ENCODE peak calls at places on chromosomes 7 and 10, in nine cellular contexts. X, Y, I, C, G, W, Z, V and D are unnamed samples.

GRCh38 chr7:47153076-47153475 is 428.8 kb downstream of the TNS3 start:
- DNase-seq in X (no peak), Y (peak; percentile 89), I (no peak), C (no peak), G (peak; percentile 92), W (no peak), Z (no peak), V (no peak), D (no peak)

GRCh38 chr10:45181483-45181882 is 133.9 kb downstream of the OR13A1 start:
- DNase-seq in X (no peak), Y (no peak), I (no peak), C (no peak), G (peak; percentile 7), W (no peak), Z (no peak), V (no peak), D (no peak)

GRCh38 chr10:97651773-97652172 is 11.3 kb downstream of the PI4K2A start:
- DNase-seq in X (no peak), Y (no peak), I (no peak), C (no peak), G (no peak), W (no peak), Z (no peak), V (no peak), D (no peak)

GRCh38 chr10:79390551-79391229 is 43.4 kb downstream of the PPIF start:
- DNase-seq in X (no peak), Y (peak; percentile 5), I (no peak), C (peak; percentile 1), G (no peak), W (no peak), Z (no peak), V (no peak), D (no peak)

GRCh38 chr10:116877391-116877790 is 28.1 kb downstream of the ENO4 start:
- DNase-seq in X (no peak), Y (no peak), I (no peak), C (no peak), G (peak; percentile 19), W (no peak), Z (no peak), V (no peak), D (no peak)

GRCh38 chr10:123142701-123143161 is 5.2 kb upstream of the HMX2 start:
- DNase-seq in X (peak; percentile 39), Y (no peak), I (no peak), C (no peak), G (no peak), W (no peak), Z (no peak), V (no peak), D (no peak)

GRCh38 chr7:99380823-99381663 is 6.5 kb downstream of the ARPC1B start:
- DNase-seq in X (peak; percentile 83), Y (peak; percentile 90), I (peak; percentile 70), C (no peak), G (no peak), W (no peak), Z (peak; percentile 89), V (peak; percentile 83), D (peak; percentile 72)

GRCh38 chr7:83036130-83036529 is 126.6 kb downstream of the PCLO start:
- DNase-seq in X (no peak), Y (no peak), I (no peak), C (no peak), G (no peak), W (no peak), Z (no peak), V (no peak), D (no peak)

GRCh38 chr10:126153686-126154628 is 234.3 kb downstream of the ADAM12 start:
- DNase-seq in X (no peak), Y (no peak), I (no peak), C (no peak), G (peak; percentile 87), W (no peak), Z (no peak), V (no peak), D (no peak)

GRCh38 chr10:133344236-133344635 is 2.9 kb upstream of the PRAP1 start:
- DNase-seq in X (no peak), Y (no peak), I (no peak), C (no peak), G (no peak), W (no peak), Z (no peak), V (no peak), D (no peak)

GRCh38 chr7:41640487-41640886 is 62.4 kb downstream of the INHBA start:
- DNase-seq in X (no peak), Y (no peak), I (no peak), C (no peak), G (peak; percentile 39), W (no peak), Z (no peak), V (no peak), D (no peak)

GRCh38 chr7:82455295-82455694 is 11.7 kb upstream of the CACNA2D1 start:
- DNase-seq in X (no peak), Y (no peak), I (no peak), C (no peak), G (no peak), W (no peak), Z (no peak), V (no peak), D (no peak)

GRCh38 chr10:50473756-50474155 is 150.0 kb downstream of the SGMS1 start:
- DNase-seq in X (no peak), Y (no peak), I (no peak), C (no peak), G (no peak), W (no peak), Z (no peak), V (no peak), D (no peak)

GRCh38 chr7:97187067-97187466 is 69.6 kb downstream of the SDHAF3 start:
- DNase-seq in X (no peak), Y (no peak), I (no peak), C (no peak), G (peak; percentile 58), W (no peak), Z (no peak), V (no peak), D (no peak)

GRCh38 chr7:127619681-127620405 is 1.9 kb upstream of the PAX4 start:
- DNase-seq in X (no peak), Y (no peak), I (no peak), C (no peak), G (peak; percentile 9), W (peak; percentile 39), Z (no peak), V (no peak), D (no peak)

GRCh38 chr7:133009853-133010252 is 72.0 kb downstream of the CHCHD3 start:
- DNase-seq in X (no peak), Y (no peak), I (no peak), C (no peak), G (no peak), W (no peak), Z (no peak), V (no peak), D (no peak)

GRCh38 chr7:2518101-2518500 is 1.5 kb upstream of the LFNG start:
- DNase-seq in X (no peak), Y (peak; percentile 26), I (no peak), C (no peak), G (no peak), W (no peak), Z (no peak), V (no peak), D (no peak)

GRCh38 chr10:31028076-31028475 is 3.6 kb downstream of the ZNF438 start:
- DNase-seq in X (no peak), Y (no peak), I (no peak), C (no peak), G (no peak), W (no peak), Z (no peak), V (no peak), D (no peak)

GRCh38 chr7:36999851-37000480 is 275.7 kb upstream of the AOAH start:
- DNase-seq in X (no peak), Y (no peak), I (no peak), C (no peak), G (peak; percentile 52), W (no peak), Z (no peak), V (no peak), D (no peak)

GRCh38 chr10:17802966-17803365 is 6.2 kb upstream of the MRC1 start:
- DNase-seq in X (no peak), Y (no peak), I (no peak), C (no peak), G (no peak), W (no peak), Z (no peak), V (no peak), D (no peak)

GRCh38 chr10:8053446-8054242 is 844 bp upstream of the GATA3 start:
- DNase-seq in X (peak; percentile 96), Y (peak; percentile 88), I (peak; percentile 95), C (no peak), G (peak; percentile 76), W (peak; percentile 97), Z (peak; percentile 90), V (peak; percentile 89), D (peak; percentile 77)

GRCh38 chr10:91034494-91035157 is 113.7 kb upstream of the ANKRD1 start:
- DNase-seq in X (no peak), Y (no peak), I (no peak), C (peak; percentile 64), G (peak; percentile 81), W (no peak), Z (no peak), V (no peak), D (no peak)

GRCh38 chr10:74164641-74165529 is 13.9 kb downstream of the ADK start:
- DNase-seq in X (no peak), Y (no peak), I (no peak), C (no peak), G (no peak), W (no peak), Z (no peak), V (no peak), D (no peak)

GRCh38 chr7:130903358-130903974 is 169.5 kb upstream of the KLF14 start:
- DNase-seq in X (no peak), Y (no peak), I (no peak), C (no peak), G (peak; percentile 94), W (no peak), Z (no peak), V (no peak), D (no peak)